ENCODE peak calls at places on chromosomes 16 and 17, in eight cellular contexts. N is sigmoid colon, F is ovary, W is lower leg skin, G is stomach, B is IMR-90, O is heart left ventricle, Z is A549. X is an unnamed sample.

GRCh38 chr16:58732545-58733247 is 1.4 kb downstream of the GOT2 start:
- DNase-seq in N (no peak), F (no peak), W (no peak), G (no peak), B (peak; percentile 42), O (no peak), Z (no peak), X (peak; percentile 34)

GRCh38 chr16:86044241-86044671 is 145.3 kb downstream of the IRF8 start:
- DNase-seq in N (peak; percentile 78), F (no peak), W (no peak), G (peak; percentile 31), B (peak; percentile 64), O (no peak), Z (peak; percentile 57), X (peak; percentile 64)

GRCh38 chr16:31537362-31537921 is 9.7 kb downstream of the AHSP start:
- DNase-seq in N (no peak), F (no peak), W (no peak), G (no peak), B (no peak), O (no peak), Z (no peak), X (no peak)

GRCh38 chr17:82670661-82671060 is 22.4 kb upstream of the WDR45B start:
- DNase-seq in N (no peak), F (peak; percentile 48), W (no peak), G (no peak), B (no peak), O (no peak), Z (no peak), X (no peak)

GRCh38 chr17:20225162-20226115 is 216.3 kb downstream of the SPECC1 start:
- DNase-seq in N (no peak), F (no peak), W (no peak), G (no peak), B (no peak), O (no peak), Z (peak; percentile 25), X (no peak)

GRCh38 chr16:86934581-86935322 is 356.4 kb downstream of the FOXL1 start:
- DNase-seq in N (no peak), F (peak; percentile 17), W (no peak), G (no peak), B (no peak), O (no peak), Z (no peak), X (no peak)

GRCh38 chr17:7374353-7374752 is 6.5 kb upstream of the TNK1 start:
- DNase-seq in N (no peak), F (no peak), W (no peak), G (no peak), B (no peak), O (no peak), Z (no peak), X (no peak)

GRCh38 chr17:47705536-47706481 is 11.8 kb downstream of the TBKBP1 start:
- DNase-seq in N (peak; percentile 54), F (no peak), W (no peak), G (no peak), B (no peak), O (peak; percentile 56), Z (no peak), X (no peak)

GRCh38 chr16:85761866-85762265 is 11.0 kb upstream of the C16orf74 start:
- DNase-seq in N (no peak), F (no peak), W (no peak), G (no peak), B (no peak), O (no peak), Z (no peak), X (no peak)

GRCh38 chr17:78341559-78342437 is 18.1 kb downstream of the SOCS3 start:
- DNase-seq in N (peak; percentile 89), F (peak; percentile 90), W (no peak), G (peak; percentile 79), B (peak; percentile 74), O (peak; percentile 90), Z (peak; percentile 77), X (peak; percentile 65)

GRCh38 chr17:44372036-44372435 is 8.4 kb upstream of the FAM171A2 start:
- DNase-seq in N (no peak), F (no peak), W (no peak), G (no peak), B (no peak), O (peak; percentile 20), Z (no peak), X (no peak)

GRCh38 chr17:1898872-1899271 is 69.1 kb downstream of the RPA1 start:
- DNase-seq in N (no peak), F (no peak), W (no peak), G (no peak), B (no peak), O (no peak), Z (no peak), X (no peak)

DNA sequence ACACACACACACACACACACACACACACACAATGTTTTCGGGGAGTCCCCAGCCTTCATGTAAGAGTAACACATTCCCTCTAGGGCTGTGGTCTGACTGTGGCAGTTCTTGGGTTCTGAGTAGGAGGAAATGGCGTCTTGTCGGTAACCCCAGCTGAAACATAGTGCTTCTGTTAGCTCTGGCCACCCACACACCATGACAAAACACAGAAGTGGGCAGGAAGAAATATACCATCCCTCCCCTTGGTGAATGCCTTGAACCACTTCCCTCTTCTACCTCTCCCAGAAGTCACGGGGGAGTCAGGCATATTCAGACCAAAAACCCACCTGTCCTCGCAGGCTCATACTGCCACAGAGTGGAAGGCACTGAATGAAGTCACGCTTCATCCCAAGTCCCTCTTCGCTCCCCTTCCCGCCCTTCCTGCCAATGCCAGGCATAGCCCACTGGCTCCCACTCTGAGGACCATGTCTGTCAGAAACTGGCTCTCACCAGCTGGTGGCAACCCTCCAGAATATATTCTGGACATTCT is 11.5 kb downstream of the SLC35B1 start:
- DNase-seq in N (no peak), F (no peak), W (no peak), G (no peak), B (peak; percentile 17), O (no peak), Z (no peak), X (no peak)
- TF ChIP-seq POLR2A in N (no peak), F (no peak), W (no peak), G (no peak), B (no peak), O (no peak), Z (no peak), X (no peak)

GRCh38 chr17:72205801-72206200 is 85.0 kb downstream of the SOX9 start:
- DNase-seq in N (no peak), F (no peak), W (no peak), G (no peak), B (no peak), O (no peak), Z (no peak), X (no peak)

GRCh38 chr17:72206376-72206775 is 85.6 kb downstream of the SOX9 start:
- DNase-seq in N (no peak), F (no peak), W (no peak), G (no peak), B (no peak), O (no peak), Z (no peak), X (no peak)

GRCh38 chr17:72208832-72209231 is 88.0 kb downstream of the SOX9 start:
- DNase-seq in N (no peak), F (no peak), W (no peak), G (no peak), B (no peak), O (no peak), Z (no peak), X (no peak)

DNA sequence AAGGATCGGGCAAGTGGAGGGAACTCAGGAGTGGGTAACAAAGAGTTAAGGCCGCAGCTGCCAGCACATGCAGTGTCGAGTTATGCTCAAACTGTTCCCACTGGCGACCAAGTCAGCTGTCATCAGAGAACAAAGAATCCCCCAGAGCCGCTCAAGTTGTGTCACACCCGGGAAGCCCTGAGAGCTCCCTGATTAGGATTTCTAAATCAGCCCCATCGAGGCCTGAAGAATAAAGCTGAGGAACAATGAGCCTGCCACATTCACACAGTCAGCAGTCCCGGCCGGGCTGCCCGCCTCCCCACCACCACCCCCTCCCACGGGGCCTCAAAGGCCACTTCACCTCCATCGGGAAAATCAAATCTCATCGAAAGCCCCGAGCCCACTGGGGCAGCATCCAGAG is 84.5 kb downstream of the SOX9 start:
- DNase-seq in N (no peak), F (no peak), W (no peak), G (no peak), B (no peak), O (no peak), Z (no peak), X (no peak)
- TF ChIP-seq POLR2A in N (no peak), F (no peak), W (no peak), G (no peak), B (no peak), O (no peak), Z (no peak), X (no peak)

GRCh38 chr16:9192746-9193145 is 101.3 kb downstream of the HAPSTR1 start:
- DNase-seq in N (no peak), F (no peak), W (no peak), G (no peak), B (no peak), O (no peak), Z (no peak), X (peak; percentile 19)

GRCh38 chr16:9186061-9186460 is 94.6 kb downstream of the HAPSTR1 start:
- DNase-seq in N (no peak), F (no peak), W (no peak), G (no peak), B (no peak), O (no peak), Z (no peak), X (no peak)

GRCh38 chr16:9195301-9195700 is 103.9 kb downstream of the HAPSTR1 start:
- DNase-seq in N (no peak), F (no peak), W (no peak), G (no peak), B (no peak), O (no peak), Z (no peak), X (no peak)

GRCh38 chr16:9185396-9185795 is 94.0 kb downstream of the HAPSTR1 start:
- DNase-seq in N (no peak), F (no peak), W (no peak), G (no peak), B (no peak), O (no peak), Z (no peak), X (no peak)

GRCh38 chr16:9191274-9191850 is 99.9 kb downstream of the HAPSTR1 start:
- DNase-seq in N (no peak), F (no peak), W (no peak), G (no peak), B (no peak), O (no peak), Z (no peak), X (no peak)
- TF ChIP-seq POLR2A in N (no peak), F (no peak), W (no peak), G (no peak), B (no peak), O (no peak), Z (no peak), X (no peak)

DNA sequence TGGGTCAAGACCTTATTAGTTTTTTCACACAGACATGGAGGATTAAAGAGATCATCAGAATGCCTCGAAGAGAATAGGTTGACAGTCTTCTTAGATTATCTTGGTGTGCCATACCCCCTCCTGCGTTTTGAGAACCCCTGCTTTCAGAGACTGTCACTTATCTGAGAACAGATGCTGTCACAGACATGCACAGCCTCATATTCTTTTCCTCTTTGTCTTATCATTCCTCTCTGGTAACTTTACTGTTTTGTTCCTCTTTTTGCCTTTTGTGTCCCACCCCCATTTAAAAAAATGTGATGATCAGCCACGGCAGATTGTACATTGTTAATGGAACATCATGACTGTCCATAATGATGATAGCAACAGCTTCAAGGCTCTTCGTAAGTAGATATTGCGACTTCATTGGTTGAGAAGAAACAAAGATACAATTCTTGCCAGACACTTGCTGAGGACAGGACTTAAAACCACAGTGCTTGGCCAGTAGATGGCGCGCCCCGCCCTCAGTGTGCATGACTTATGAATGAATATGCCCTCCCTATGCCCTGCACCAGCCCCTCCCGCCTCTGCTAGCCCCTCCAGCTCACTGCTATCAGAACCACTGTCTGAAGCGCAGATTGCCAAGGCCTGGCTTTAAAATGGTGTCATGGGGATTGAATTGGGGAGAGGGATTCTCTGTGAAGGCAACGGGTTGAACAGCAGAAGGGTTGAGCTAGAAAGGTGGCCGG is 2.6 kb upstream of the PITPNC1 start:
- DNase-seq in N (peak; percentile 90), F (peak; percentile 88), W (peak; percentile 81), G (peak; percentile 92), B (peak; percentile 83), O (peak; percentile 94), Z (peak; percentile 91), X (peak; percentile 71)
- TF ChIP-seq POLR2A in N (no peak), F (no peak), W (no peak), G (no peak), B (peak; percentile 34), O (no peak), Z (no peak), X (no peak)